ENCODE peak calls at places on chromosomes 4 and X, in five cellular contexts. N, Z, U, A and V are unnamed samples.

GRCh38 chr4:86595426-86595805 is 1.3 kb downstream of the PTPN13 start:
- DNase-seq in A (no peak), U (peak; percentile 30), Z (peak; percentile 44), N (no peak), V (no peak)

GRCh38 chr4:147790412-147790811 is 58.5 kb downstream of the ARHGAP10 start:
- DNase-seq in N (no peak), A (no peak), Z (peak; percentile 34), U (no peak), V (no peak)

GRCh38 chrX:9888953-9889470 is 78.1 kb upstream of the CLDN34 start:
- DNase-seq in Z (no peak), N (no peak), U (no peak), A (no peak), V (no peak)

GRCh38 chr4:48780867-48781219 is 764 bp upstream of the FRYL start:
- DNase-seq in N (peak; percentile 38), A (no peak), U (peak; percentile 43), Z (no peak), V (peak; percentile 49)

GRCh38 chr4:59979061-59979460 is 1221.1 kb upstream of the ADGRL3 start:
- DNase-seq in N (no peak), A (no peak), Z (no peak), U (no peak), V (no peak)

GRCh38 chr4:6851962-6852361 is 57.7 kb upstream of the TBC1D14 start:
- DNase-seq in Z (no peak), A (no peak), N (no peak), U (no peak), V (no peak)

GRCh38 chr4:8506373-8507250 is 66.0 kb downstream of the TRMT44 start:
- DNase-seq in N (no peak), Z (no peak), A (no peak), U (peak; percentile 74), V (no peak)

GRCh38 chr4:34293459-34293858 is 1950.9 kb downstream of the ARAP2 start:
- DNase-seq in A (no peak), U (no peak), N (no peak), Z (no peak), V (no peak)

GRCh38 chr4:2303686-2304320 is 41.9 kb upstream of the MXD4 start:
- DNase-seq in U (no peak), Z (no peak), N (no peak), A (no peak), V (no peak)

GRCh38 chr4:256492-256891 is 48.8 kb downstream of the ZNF732 start:
- DNase-seq in A (no peak), N (no peak), Z (no peak), U (no peak), V (no peak)

GRCh38 chr4:252065-252601 is 53.1 kb downstream of the ZNF732 start:
- DNase-seq in Z (no peak), N (no peak), U (no peak), A (no peak), V (no peak)

DNA sequence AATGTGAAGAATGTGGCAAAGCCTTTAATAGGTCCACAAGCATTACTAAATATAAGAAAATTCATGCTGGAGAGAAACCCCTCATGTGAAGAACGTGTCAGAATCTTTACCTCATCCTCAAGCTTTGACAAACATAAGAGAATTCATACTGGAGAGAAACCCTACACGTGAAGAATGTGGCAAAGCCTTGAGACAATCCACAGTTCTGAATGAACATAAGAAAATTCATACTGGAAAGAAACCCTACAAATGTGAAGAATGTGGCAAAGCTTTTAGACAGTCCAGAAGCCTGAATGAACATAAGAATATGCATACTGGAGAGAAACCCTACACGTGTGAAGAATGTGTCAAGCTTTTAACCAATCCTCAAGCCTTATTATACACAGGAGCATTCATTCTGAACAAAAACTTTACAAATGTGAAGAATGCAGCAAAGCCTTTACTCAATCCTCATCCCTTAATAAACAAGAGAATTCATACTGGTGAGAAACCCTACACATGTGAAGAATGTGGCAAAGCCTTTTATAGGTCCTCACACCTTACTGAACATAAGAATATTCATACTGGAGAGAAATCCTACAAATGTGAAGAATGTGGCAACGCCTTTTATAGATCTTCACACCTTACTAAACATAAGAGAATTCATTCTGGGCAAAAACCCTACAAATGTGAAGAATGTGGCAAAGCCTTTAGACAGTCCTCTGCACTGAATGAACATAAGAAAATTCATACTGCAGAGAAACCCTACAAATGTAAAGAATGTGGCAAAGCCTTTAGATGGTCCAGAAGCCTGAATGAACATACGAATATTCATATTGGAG is 51.1 kb downstream of the ZNF732 start:
- DNase-seq in U (no peak), N (no peak), A (no peak), Z (no peak), V (no peak)
- H3K9me3 ChIP-seq in U (peaks cover 21% of the 10 kb centered on the region), N (peaks cover 1% of the 10 kb centered on the region), A (peaks cover 21% of the 10 kb centered on the region), Z (peaks cover 40% of the 10 kb centered on the region), V (peaks cover 65% of the 10 kb centered on the region)

GRCh38 chrX:103309860-103310591 is 764 bp downstream of the BEX2 start:
- DNase-seq in Z (no peak), A (no peak), N (no peak), U (no peak), V (no peak)

GRCh38 chrX:103310592-103311400 is at the start of gene BEX2:
- DNase-seq in U (no peak), Z (peak; percentile 62), N (peak; percentile 82), A (peak; percentile 72), V (peak; percentile 65)

DNA sequence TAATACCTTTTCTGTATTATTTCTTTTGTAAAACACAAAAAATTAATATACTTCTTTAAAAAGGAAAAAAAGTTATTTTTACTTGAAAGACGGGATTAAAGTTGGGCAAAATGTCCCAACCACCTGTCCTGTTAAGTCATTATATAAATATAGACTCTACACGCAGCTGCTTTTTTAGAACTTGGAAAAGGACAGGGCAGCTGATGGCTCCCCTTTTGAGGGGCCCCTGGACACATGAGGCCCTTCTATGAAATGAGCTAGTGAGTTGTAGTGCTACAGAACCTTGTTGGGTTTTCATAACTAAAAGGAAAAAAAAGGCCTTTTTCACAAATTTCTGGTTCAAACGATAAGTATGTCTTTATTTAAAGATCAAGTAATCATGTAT is 603 bp upstream of the BEX2 start:
- DNase-seq in A (no peak), Z (no peak), U (no peak), N (no peak), V (no peak)
- H3K4me2 ChIP-seq in A (peak overlapping the region; percentile 84), Z (no peak overlapping the region), U (no peak overlapping the region), N (peak overlapping the region; percentile 82), V (peak overlapping the region; percentile 72)

GRCh38 chrX:127459784-127460183 is 592.4 kb downstream of the ACTRT1 start:
- DNase-seq in A (no peak), U (no peak), N (no peak), Z (no peak), V (no peak)
- TF ChIP-seq CTCF in A (no peak), U (no peak), N (no peak), Z (no peak), V (no peak)

GRCh38 chr4:97942137-97942536 is 201.1 kb downstream of the STPG2 start:
- DNase-seq in U (no peak), N (no peak), A (no peak), Z (peak; percentile 72), V (no peak)
- H3K9me3 ChIP-seq in U (peaks cover 15% of the 10 kb centered on the region), N (no peaks in the 10 kb centered on the region), A (peaks cover 2% of the 10 kb centered on the region), Z (peaks cover 11% of the 10 kb centered on the region), V (no peaks in the 10 kb centered on the region)

DNA sequence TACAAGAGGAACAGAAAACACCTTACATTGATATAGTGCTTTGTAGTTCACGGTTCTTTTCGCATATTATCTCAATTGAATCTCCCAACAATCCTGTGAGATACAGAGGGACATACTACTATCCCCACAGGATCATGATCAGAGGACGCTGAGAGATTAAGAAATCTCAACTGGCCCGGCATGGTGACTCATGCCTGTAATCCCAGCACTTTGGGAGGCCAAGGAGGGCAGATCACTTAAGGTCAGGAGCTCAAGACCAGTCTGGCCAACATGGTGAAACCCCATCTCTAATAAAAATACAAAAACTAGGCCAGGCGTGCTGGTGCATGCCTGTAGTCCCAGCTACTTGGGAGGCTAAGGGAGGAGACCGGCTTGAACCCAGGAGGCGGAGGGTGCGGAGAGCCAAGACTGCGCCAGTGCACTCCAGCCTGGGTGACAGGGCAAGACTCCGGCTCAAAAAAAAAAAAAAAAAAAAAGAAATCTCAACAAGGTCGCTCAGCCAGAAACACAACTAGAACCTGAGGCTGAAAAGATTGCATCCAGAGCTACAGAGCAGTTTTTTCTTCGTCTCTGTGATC is 7.4 kb downstream of the APOO start:
- DNase-seq in N (no peak), Z (peak; percentile 53), A (no peak), U (no peak), V (no peak)
- H3K4me2 ChIP-seq in N (no peak overlapping the region), Z (peak overlapping the region; percentile 54), A (peak overlapping the region; percentile 87), U (no peak overlapping the region), V (no peak overlapping the region)

DNA sequence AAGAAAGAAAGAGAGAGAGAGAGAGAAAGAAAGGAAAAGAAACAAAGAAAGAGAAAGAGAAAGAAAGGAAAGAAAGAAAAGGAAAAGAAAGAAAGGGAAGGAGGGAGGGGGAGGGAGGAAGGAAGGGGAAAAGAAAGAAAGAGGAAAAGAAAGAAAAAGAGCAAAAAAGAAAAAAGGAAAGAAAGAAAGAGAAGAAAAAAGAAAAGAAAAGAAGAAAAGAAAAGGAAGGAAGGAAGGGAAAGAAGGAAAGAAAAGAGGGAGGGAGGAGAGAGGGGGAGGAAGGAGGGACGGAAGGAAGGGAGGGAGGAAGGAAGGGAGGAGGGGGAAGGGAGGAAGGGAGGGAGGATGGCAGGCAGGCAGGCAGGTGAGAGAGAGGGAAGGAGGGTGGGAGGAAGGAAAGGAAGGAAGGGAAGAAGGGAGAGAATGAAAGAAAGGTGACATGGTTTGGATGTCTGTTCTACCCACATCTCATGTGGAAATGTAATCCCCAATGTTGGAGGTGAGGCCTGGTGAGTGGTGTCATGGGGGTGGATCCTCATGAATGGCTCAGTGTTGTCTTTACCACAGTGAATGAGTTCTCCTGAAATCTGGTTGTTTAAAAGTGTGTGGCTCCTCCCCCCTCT is 83.0 kb upstream of the DCLK2 start:
- DNase-seq in Z (no peak), A (no peak), N (no peak), U (no peak), V (no peak)
- TF ChIP-seq CTCF in Z (no peak), A (no peak), N (no peak), U (no peak), V (no peak)

GRCh38 chr4:107444-108429 is 16.6 kb upstream of the ZNF718 start:
- DNase-seq in A (no peak), Z (no peak), U (no peak), N (no peak), V (no peak)

GRCh38 chr4:112771-113170 is 11.5 kb upstream of the ZNF718 start:
- DNase-seq in A (no peak), U (no peak), N (no peak), Z (no peak), V (no peak)

GRCh38 chr4:107083-107443 is 17.2 kb upstream of the ZNF718 start:
- DNase-seq in U (no peak), A (no peak), N (no peak), Z (no peak), V (no peak)
- H3K9me3 ChIP-seq in U (peaks cover 51% of the 10 kb centered on the region), A (peaks cover 15% of the 10 kb centered on the region), N (no peaks in the 10 kb centered on the region), Z (peaks cover 48% of the 10 kb centered on the region), V (no peaks in the 10 kb centered on the region)